ENCODE peak calls at places on chromosomes 6 and 20, in four cellular contexts. Z is neural progenitor cell, D is HCT116, B is K562. H is an unnamed sample. For H3K4me1, the result is how much of the 10 kb centered on the place peaks cover.

GRCh38 chr6:10633216-10633615 is 61.2 kb downstream of the C6orf52 start:
- DNase-seq in Z (no peak), D (peak), B (no peak), H (no peak)

GRCh38 chr6:38725414-38726183 is 10.5 kb downstream of the DNAH8 start:
- DNase-seq in Z (no peak), D (no peak), B (no peak), H (no peak)

GRCh38 chr6:164099535-164099982 is 685.0 kb downstream of the QKI start:
- DNase-seq in Z (peak), D (no peak), B (no peak), H (no peak)

GRCh38 chr6:25991785-25992412 is 29.3 kb downstream of the TRIM38 start:
- DNase-seq in Z (peak), D (no peak), B (peak), H (peak)

GRCh38 chr20:57435498-57436222 is 44.5 kb downstream of the RBM38 start:
- DNase-seq in Z (peak), D (peak), B (peak), H (peak)

GRCh38 chr6:110529355-110529754 is 52.9 kb upstream of the SLC22A16 start:
- DNase-seq in Z (no peak), D (no peak), B (no peak), H (no peak)

GRCh38 chr6:87904041-87904440 is 143.6 kb upstream of the SPACA1 start:
- DNase-seq in Z (no peak), D (no peak), B (no peak), H (no peak)

GRCh38 chr6:114063956-114064355 is 93.0 kb upstream of the HDAC2 start:
- DNase-seq in Z (no peak), D (no peak), B (no peak), H (no peak)

GRCh38 chr6:39343461-39343870 is 21.0 kb upstream of the KCNK16 start:
- DNase-seq in Z (no peak), D (no peak), B (no peak), H (peak)

GRCh38 chr20:47113362-47114118 is 218.9 kb downstream of the EYA2 start:
- DNase-seq in Z (no peak), D (no peak), B (no peak), H (no peak)

GRCh38 chr6:79604583-79605037 is 26.5 kb upstream of the SH3BGRL2 start:
- DNase-seq in Z (no peak), D (no peak), B (peak), H (no peak)

GRCh38 chr6:107116328-107116892 is 1.1 kb upstream of the BEND3 start:
- DNase-seq in Z (peak), D (no peak), B (peak), H (peak)

GRCh38 chr6:148596886-148597455 is 149.9 kb upstream of the UST start:
- DNase-seq in Z (no peak), D (no peak), B (no peak), H (no peak)

GRCh38 chr6:138231399-138231886 is 13.2 kb upstream of the PBOV1 start:
- DNase-seq in Z (no peak), D (no peak), B (no peak), H (no peak)

GRCh38 chr20:20237093-20237959 is 130.6 kb upstream of the INSM1 start:
- DNase-seq in Z (peak), D (peak), B (peak), H (peak)

GRCh38 chr20:54176610-54177009 is 2.8 kb upstream of the CYP24A1 start:
- DNase-seq in Z (no peak), D (no peak), B (no peak), H (no peak)

GRCh38 chr6:125197795-125198269 is 44.3 kb downstream of the TPD52L1 start:
- DNase-seq in Z (no peak), D (peak), B (no peak), H (peak)

DNA sequence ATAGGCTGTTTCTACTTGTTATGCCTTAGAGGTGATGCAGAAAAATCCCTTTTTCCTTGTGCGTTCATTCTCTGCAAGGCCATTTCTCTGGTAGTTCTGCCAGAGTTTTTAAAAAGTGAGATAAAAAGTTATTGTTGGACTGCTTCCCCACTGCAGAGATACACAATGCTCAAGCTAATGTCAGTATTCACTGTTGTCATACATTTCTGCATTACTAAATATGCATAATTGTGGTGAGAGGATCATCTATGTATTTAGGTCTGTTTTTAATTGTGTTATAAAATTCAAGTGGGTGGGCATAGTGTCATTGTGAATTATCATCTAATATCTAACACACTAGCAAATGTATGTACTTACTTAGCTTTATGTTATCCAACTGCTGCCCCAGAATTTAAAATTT is 600.3 kb downstream of the HTR1B start:
- DNase-seq in Z (no peak), D (no peak), B (no peak), H (no peak)
- H3K4me1 ChIP-seq in Z (under half), D (under half), B (under half), H (under half)

GRCh38 chr20:10429443-10429981 is 4.5 kb downstream of the MKKS start:
- DNase-seq in Z (no peak), D (no peak), B (no peak), H (no peak)

GRCh38 chr20:10432079-10432478 is 1.9 kb downstream of the MKKS start:
- DNase-seq in Z (no peak), D (no peak), B (no peak), H (no peak)

GRCh38 chr20:10428008-10428407 is 6.0 kb downstream of the MKKS start:
- DNase-seq in Z (no peak), D (no peak), B (no peak), H (no peak)

GRCh38 chr20:10430704-10431103 is 3.3 kb downstream of the MKKS start:
- DNase-seq in Z (no peak), D (no peak), B (no peak), H (no peak)

DNA sequence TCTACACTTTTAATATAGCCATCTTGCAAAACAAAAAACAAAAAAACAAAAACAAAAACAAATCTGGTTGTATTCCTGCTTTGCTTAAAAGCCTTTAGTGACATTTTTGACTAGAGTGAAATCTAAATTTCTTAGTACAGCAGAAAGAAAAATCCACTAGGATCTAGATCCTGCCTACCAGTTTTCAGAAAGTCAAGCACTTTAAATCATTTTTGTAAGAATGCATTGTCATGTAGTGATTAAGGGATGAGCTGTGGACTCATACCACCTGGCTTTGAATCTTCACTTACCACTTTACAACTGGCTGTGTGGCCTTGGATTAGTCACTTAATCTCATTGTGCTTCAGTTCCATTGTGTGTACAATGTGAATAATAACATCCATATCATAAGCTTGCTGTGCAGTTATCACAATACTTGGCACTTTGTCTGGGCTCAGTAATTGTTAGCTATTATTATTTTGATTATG is 4.0 kb downstream of the MKKS start:
- DNase-seq in Z (no peak), D (no peak), B (no peak), H (no peak)
- H3K9ac ChIP-seq in Z (no peak), D (no peak), B (no peak), H (no peak)

GRCh38 chr20:17659801-17660200 is 22.2 kb downstream of the RRBP1 start:
- DNase-seq in Z (no peak), D (no peak), B (no peak), H (no peak)
- H3K4me1 ChIP-seq in Z (under half), D (under half), B (under half), H (under half)

GRCh38 chr6:401994-402640 is 10.6 kb downstream of the IRF4 start:
- DNase-seq in Z (no peak), D (no peak), B (no peak), H (no peak)

GRCh38 chr6:401239-401993 is 9.9 kb downstream of the IRF4 start:
- DNase-seq in Z (no peak), D (no peak), B (no peak), H (no peak)

GRCh38 chr6:402901-403658 is 11.5 kb downstream of the IRF4 start:
- DNase-seq in Z (no peak), D (no peak), B (no peak), H (no peak)

GRCh38 chr6:404685-405423 is 13.3 kb downstream of the IRF4 start:
- DNase-seq in Z (no peak), D (no peak), B (no peak), H (no peak)

DNA sequence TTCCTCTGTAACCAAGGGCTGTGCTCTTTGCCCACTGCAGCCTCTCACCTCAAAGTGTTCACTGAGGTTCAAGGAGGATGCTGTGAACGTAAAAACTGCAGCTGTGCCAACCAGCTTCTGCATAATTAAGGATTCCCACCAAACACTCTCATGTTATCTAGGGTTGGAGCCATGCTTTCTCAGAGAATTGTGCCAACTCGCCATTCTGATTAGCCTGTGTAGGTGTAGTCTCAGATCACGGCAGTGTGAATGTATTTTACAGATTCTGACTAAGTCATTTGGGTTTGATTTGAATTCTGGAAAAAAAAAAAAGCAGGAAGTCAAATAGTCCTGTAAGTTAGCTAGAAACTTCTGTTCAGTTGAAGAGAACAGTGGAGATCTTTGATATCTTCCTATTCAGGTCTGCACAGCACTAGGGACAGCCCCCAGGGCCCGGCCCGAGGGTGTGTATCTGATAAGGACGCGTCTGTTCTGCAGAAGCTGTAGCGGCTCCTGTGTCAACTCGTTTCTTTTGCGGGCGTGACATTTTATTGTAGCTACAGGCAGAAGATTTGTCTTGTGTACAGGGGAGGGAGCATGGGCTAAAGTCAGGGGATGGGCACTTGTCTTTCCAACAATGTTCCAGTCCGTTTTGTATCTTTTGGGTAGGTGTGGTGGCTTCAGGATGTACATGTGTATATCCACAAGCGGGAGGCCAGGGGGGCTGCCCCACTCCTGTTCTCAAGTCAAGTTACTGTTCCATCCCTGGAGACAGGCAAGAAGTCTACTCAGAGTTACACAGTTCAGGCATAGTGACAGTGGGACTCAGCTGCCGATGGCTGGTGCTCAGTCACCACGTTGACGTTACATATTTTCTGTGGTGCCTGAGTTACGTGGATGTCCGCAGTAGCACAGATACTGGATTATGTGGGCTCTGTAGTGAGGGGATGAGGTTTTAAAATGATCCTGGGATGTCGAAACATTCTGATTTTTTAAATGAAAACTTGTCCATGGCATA is 12.4 kb downstream of the IRF4 start:
- DNase-seq in Z (no peak), D (no peak), B (no peak), H (no peak)
- H3K9ac ChIP-seq in Z (no peak), D (no peak), B (no peak), H (no peak)

DNA sequence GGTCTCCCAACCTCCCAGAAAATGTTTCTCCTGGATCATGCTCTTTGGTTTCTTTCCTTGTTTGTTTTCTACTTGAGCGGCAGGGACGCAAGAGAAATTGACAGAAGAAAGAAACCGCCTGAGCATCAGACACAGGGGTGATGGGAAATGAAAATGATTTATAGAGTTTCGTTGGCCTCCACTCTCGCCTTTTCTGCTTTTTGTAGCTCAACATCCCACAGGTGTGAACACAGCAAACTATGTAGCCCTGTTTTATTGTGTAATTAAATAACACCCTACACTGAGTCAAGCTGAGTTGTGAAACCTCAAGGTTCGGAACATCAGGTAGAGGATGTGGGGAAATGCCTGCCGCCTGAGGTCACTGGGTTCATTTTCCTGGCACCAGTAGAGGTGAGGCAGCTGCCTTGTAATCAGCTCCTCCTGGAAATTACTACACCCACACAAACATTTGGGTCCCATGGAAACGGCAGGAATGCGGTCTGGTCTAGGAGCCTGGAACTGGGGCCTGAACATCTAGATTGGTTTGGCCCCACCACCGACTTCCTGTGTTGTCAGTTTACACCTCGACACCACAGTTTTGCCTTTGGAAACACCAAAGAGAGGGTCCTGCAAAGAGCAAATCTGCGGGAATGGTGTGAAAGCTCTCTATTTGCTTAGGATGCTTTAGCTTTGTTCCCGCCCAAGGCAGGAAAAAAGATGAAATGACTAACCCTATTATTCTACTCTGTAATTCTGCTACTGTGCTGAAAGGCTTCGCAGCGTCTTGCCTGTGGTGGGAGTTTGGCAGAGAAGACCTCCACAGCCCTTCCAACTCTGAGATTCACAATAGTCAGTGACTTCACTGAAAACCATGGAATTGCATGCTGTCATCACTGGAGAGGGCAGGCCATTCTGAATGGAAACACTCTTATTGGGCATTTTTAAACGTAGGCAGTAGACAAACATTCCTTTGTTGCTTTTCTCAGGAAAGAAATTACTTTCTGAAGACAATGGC is 53.0 kb downstream of the ADAT2 start:
- DNase-seq in Z (peak), D (peak), B (no peak), H (peak)
- H3K4me1 ChIP-seq in Z (under half), D (under half), B (under half), H (under half)

GRCh38 chr6:122322824-122323223 is 76.6 kb upstream of the HSF2 start:
- DNase-seq in Z (no peak), D (no peak), B (no peak), H (no peak)
- H3K9ac ChIP-seq in Z (no peak), D (peak), B (no peak), H (no peak)

GRCh38 chr20:3751284-3751663 is 16.3 kb downstream of the ADISSP start:
- DNase-seq in Z (peak), D (no peak), B (no peak), H (peak)

GRCh38 chr20:3748073-3748472 is 15.6 kb downstream of the HSPA12B start:
- DNase-seq in Z (no peak), D (no peak), B (no peak), H (no peak)

GRCh38 chr20:3751664-3752385 is 15.7 kb downstream of the ADISSP start:
- DNase-seq in Z (peak), D (no peak), B (no peak), H (peak)

GRCh38 chr20:3749087-3749688 is 16.7 kb downstream of the HSPA12B start:
- DNase-seq in Z (no peak), D (no peak), B (no peak), H (no peak)

DNA sequence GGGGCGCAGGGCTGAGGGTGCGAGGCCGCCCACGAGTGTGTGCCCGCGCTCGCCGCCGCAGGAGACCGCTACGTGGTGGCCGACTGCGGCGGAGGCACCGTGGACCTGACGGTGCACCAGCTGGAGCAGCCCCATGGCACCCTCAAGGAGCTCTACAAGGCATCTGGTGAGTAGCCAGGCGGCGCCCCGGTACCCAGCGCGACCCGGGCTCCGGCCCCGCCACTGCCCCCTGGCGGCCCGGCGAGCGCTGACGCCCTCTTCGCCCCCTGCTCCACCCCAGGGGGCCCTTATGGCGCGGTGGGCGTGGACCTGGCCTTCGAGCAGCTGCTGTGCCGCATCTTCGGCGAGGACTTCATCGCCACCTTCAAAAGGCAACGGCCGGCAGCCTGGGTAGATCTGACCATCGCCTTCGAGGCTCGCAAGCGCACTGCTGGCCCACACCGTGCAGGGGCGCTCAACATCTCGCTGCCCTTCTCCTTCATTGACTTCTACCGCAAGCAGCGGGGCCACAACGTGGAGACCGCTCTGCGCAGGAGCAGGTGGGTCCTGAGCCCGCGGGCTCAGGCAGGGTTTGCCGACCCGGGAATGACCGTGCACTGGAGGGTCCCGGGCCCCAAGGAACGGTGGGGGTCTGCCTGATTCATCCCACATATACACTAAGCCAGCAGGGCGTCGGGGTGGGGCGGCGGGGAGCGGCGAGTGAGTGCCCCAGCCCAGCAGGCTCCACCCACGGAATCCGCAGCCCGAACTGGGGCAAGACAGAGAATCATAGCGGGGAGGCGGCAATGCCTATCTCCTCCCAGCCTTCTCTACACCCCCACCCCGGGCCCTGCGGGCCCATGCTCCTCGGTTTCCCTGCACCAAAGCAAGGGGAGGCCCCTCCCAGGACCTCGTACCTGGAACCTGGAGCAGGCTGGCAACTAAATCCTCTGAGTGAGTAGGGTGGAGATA is 17.5 kb downstream of the HSPA12B start:
- DNase-seq in Z (peak), D (no peak), B (peak), H (peak)
- H3K4me1 ChIP-seq in Z (under half), D (under half), B (under half), H (under half)

GRCh38 chr6:74320715-74321114 is 624.7 kb downstream of the CD109 start:
- DNase-seq in Z (no peak), D (no peak), B (no peak), H (no peak)

GRCh38 chr6:74318738-74319137 is 622.7 kb downstream of the CD109 start:
- DNase-seq in Z (no peak), D (no peak), B (no peak), H (no peak)

GRCh38 chr6:74320076-74320475 is 624.1 kb downstream of the CD109 start:
- DNase-seq in Z (peak), D (no peak), B (no peak), H (no peak)

GRCh38 chr6:74319292-74319691 is 623.3 kb downstream of the CD109 start:
- DNase-seq in Z (peak), D (no peak), B (no peak), H (no peak)
- H3K9ac ChIP-seq in Z (no peak), D (no peak), B (no peak), H (no peak)

DNA sequence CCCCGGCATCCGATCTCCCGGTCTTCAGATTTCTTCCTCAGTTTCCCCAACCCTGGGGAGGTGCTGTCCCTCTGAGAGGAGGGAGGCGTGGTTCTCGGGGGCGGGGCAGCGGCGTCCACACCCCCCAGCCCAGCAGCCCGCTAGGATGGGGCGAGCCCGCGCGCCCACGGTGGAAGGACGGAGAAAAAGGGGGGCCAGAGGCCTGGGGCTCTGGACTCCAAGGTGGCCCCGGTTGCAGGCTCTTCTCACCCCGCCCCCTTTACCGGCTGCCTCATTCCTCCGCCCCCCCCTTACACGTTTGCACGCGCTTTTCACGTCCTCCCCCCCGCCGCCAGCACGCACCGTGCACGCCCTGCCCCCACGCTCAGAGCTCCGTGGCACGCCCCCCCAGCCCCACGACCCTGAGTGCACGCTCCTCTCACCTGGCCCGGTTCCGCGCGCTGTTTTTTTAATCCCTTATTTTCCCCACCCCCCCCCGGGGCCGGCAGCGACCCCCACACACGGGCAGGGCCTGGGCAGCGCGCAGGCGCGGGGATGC is 402 bp downstream of the ZBTB12 start:
- DNase-seq in Z (peak), D (no peak), B (peak), H (peak)
- H3K4me1 ChIP-seq in Z (under half), D (under half), B (under half), H (under half)